ENCODE peak calls at places on chromosomes 4 and X, in ten cellular contexts. S, B, Q, P, Y, X, J, G, L and U are unnamed samples.

GRCh38 chr4:140296871-140297570 is 76.4 kb upstream of the SCOC start:
- DNase-seq in S (no peak), B (no peak), Q (no peak), P (no peak), Y (peak; percentile 29), X (no peak), J (peak; percentile 68), G (no peak), L (no peak), U (no peak)

GRCh38 chr4:78058591-78059523 is 1.7 kb downstream of the FRAS1 start:
- DNase-seq in S (peak; percentile 29), B (peak; percentile 51), Q (peak; percentile 75), P (peak; percentile 32), Y (no peak), X (no peak), J (peak; percentile 40), G (peak; percentile 33), L (peak; percentile 38), U (peak; percentile 23)

GRCh38 chrX:72029473-72030411 is 102.0 kb downstream of the RTL5 start:
- DNase-seq in S (peak; percentile 86), B (no peak), Q (no peak), P (no peak), Y (no peak), X (peak; percentile 90), J (peak; percentile 82), G (peak; percentile 81), L (no peak), U (peak; percentile 68)

GRCh38 chrX:20265221-20265725 is 1.4 kb downstream of the RPS6KA3 start:
- DNase-seq in S (peak; percentile 65), B (peak; percentile 48), Q (peak; percentile 81), P (peak; percentile 39), Y (peak; percentile 41), X (peak; percentile 89), J (peak; percentile 80), G (peak; percentile 84), L (peak; percentile 60), U (peak; percentile 75)

GRCh38 chr4:168683595-168683994 is 186.7 kb downstream of the PALLD start:
- DNase-seq in S (peak; percentile 40), B (no peak), Q (no peak), P (no peak), Y (no peak), X (peak; percentile 79), J (peak; percentile 63), G (peak; percentile 41), L (no peak), U (no peak)

GRCh38 chr4:110087116-110087708 is 111.2 kb downstream of the ELOVL6 start:
- DNase-seq in S (peak; percentile 93), B (no peak), Q (no peak), P (no peak), Y (peak; percentile 51), X (peak; percentile 83), J (peak; percentile 80), G (peak; percentile 74), L (no peak), U (peak; percentile 91)

GRCh38 chr4:6298852-6299251 is 29.2 kb downstream of the WFS1 start:
- DNase-seq in S (no peak), B (no peak), Q (no peak), P (no peak), Y (no peak), X (no peak), J (no peak), G (no peak), L (no peak), U (no peak)

GRCh38 chr4:118969359-118969758 is 80.7 kb downstream of the SYNPO2 start:
- DNase-seq in S (peak; percentile 80), B (peak; percentile 36), Q (peak; percentile 72), P (peak; percentile 64), Y (peak; percentile 32), X (peak; percentile 82), J (peak; percentile 59), G (peak; percentile 53), L (peak; percentile 65), U (peak; percentile 85)

GRCh38 chr4:53654300-53654758 is 63.0 kb upstream of the LNX1 start:
- DNase-seq in S (peak; percentile 60), B (peak; percentile 54), Q (no peak), P (no peak), Y (no peak), X (peak; percentile 43), J (peak; percentile 53), G (peak; percentile 39), L (no peak), U (peak; percentile 40)

GRCh38 chr4:22029803-22030202 is 81.2 kb upstream of the KCNIP4 start:
- DNase-seq in S (no peak), B (no peak), Q (no peak), P (no peak), Y (no peak), X (no peak), J (peak; percentile 44), G (no peak), L (peak; percentile 5), U (no peak)

GRCh38 chrX:129686422-129686948 is 31.7 kb upstream of the APLN start:
- DNase-seq in S (no peak), B (no peak), Q (no peak), P (peak; percentile 44), Y (no peak), X (peak; percentile 5), J (no peak), G (peak; percentile 37), L (no peak), U (peak; percentile 79)

GRCh38 chr4:108367751-108368150 is 199.0 kb upstream of the LEF1 start:
- DNase-seq in S (no peak), B (no peak), Q (no peak), P (no peak), Y (no peak), X (no peak), J (no peak), G (no peak), L (no peak), U (no peak)

GRCh38 chr4:113584407-113585150 is 177.0 kb downstream of the CAMK2D start:
- DNase-seq in S (peak; percentile 95), B (no peak), Q (peak; percentile 57), P (no peak), Y (peak; percentile 63), X (peak; percentile 83), J (peak; percentile 8), G (peak; percentile 63), L (no peak), U (peak; percentile 45)

GRCh38 chrX:29788991-29789699 is 426.2 kb upstream of the MAGEB2 start:
- DNase-seq in S (no peak), B (no peak), Q (no peak), P (no peak), Y (no peak), X (no peak), J (no peak), G (no peak), L (no peak), U (no peak)

DNA sequence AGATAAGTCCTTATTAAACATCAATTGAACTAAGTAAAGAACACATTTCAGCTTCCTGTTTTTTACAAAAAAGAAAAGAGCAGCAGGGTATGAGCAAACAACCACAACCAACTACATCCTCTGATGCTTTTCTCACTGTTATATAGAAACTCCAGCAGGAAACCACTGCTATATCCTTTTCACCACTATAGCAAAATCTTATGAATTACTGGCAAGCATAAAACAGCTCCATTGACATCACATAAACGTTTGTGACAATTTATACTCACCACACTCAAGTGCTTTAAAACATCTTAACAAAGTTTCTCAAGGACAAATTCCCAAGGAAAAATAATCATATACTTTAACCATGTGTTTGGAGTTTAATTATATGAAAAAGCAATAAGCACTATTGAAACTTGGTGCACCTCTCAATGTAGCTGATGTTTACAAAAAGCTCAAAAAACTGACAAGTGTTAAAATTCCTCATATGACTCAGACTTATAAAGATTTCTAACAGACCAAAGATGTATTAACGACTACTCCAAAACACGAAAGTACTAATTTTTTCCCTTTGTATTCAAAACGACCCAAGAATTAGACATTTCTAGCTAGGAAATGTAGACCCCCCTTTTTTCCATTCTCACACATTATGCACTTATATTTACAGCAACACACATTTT is 12.9 kb downstream of the GPRIN3 start:
- DNase-seq in S (no peak), B (no peak), Q (no peak), P (no peak), Y (no peak), X (no peak), J (no peak), G (no peak), L (no peak), U (no peak)
- H3K4me3 ChIP-seq in S (no peak overlapping the region), B (no peak overlapping the region), Q (no peak overlapping the region), P (no peak overlapping the region), Y (no peak overlapping the region), X (no peak overlapping the region), J (no peak overlapping the region), G (no peak overlapping the region), L (no peak overlapping the region), U (no peak overlapping the region)

DNA sequence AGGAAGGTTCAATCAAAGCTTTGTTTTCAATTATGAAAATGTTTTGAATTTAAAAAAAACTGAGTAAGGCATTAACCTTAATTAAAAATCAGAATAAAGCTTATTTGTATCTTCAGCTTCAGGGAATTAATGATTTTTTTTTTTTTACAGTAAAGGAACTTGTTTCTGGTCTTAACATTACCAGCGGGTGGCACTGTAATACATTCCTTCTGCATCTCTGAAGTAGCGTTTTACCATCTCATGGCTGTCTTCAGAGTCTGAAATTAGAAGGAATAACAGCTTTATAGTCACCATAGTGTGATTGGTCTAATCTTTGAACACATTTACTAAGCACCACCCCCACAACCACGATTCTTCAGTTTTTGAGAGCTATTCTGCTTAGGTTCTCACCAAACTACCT is 102.6 kb downstream of the IL1RAPL2 start:
- DNase-seq in S (peak; percentile 34), B (no peak), Q (no peak), P (no peak), Y (no peak), X (peak; percentile 1), J (peak; percentile 33), G (no peak), L (no peak), U (peak; percentile 17)
- TF ChIP-seq CTCF in S (peak; percentile 14), B (no peak), Q (no peak), P (peak; percentile 20), Y (no peak), X (no peak), J (peak; percentile 11), G (no peak), L (no peak), U (no peak)

GRCh38 chr4:16721618-16722291 is 176.7 kb downstream of the LDB2 start:
- DNase-seq in S (peak; percentile 58), B (no peak), Q (no peak), P (no peak), Y (no peak), X (peak; percentile 89), J (no peak), G (peak; percentile 3), L (no peak), U (peak; percentile 82)
- H3K4me3 ChIP-seq in S (no peak overlapping the region), B (no peak overlapping the region), Q (no peak overlapping the region), P (no peak overlapping the region), Y (no peak overlapping the region), X (no peak overlapping the region), J (no peak overlapping the region), G (no peak overlapping the region), L (no peak overlapping the region), U (no peak overlapping the region)

GRCh38 chrX:8042304-8042703 is 115.1 kb upstream of the PNPLA4 start:
- DNase-seq in S (no peak), B (no peak), Q (no peak), P (no peak), Y (no peak), X (no peak), J (peak; percentile 53), G (no peak), L (no peak), U (no peak)
- TF ChIP-seq CTCF in S (peak; percentile 10), B (no peak), Q (no peak), P (no peak), Y (peak; percentile 13), X (peak; percentile 1), J (peak; percentile 33), G (no peak), L (no peak), U (no peak)